ENCODE peak calls at places on chromosomes 7 and 10, in six cellular contexts. One of them, this sample, is unnamed.

GRCh38 chr10:35006836-35007235 is 83.3 kb downstream of the CUL2 start:
- DNase-seq in thoracic aorta: no peak
- DNase-seq in OCI-LY7: no peak
- DNase-seq in adrenal gland: no peak
- DNase-seq in lower lobe of right lung: no peak
- DNase-seq in transverse colon: no peak
- DNase-seq in this sample: no peak

GRCh38 chr7:45687185-45687560 is 113.0 kb downstream of the ADCY1 start:
- DNase-seq in thoracic aorta: no peak
- DNase-seq in OCI-LY7: no peak
- DNase-seq in adrenal gland: no peak
- DNase-seq in lower lobe of right lung: no peak
- DNase-seq in transverse colon: no peak
- DNase-seq in this sample: no peak

GRCh38 chr7:3650844-3651243 is 349.8 kb downstream of the SDK1 start:
- DNase-seq in thoracic aorta: no peak
- DNase-seq in OCI-LY7: no peak
- DNase-seq in adrenal gland: no peak
- DNase-seq in lower lobe of right lung: no peak
- DNase-seq in transverse colon: no peak
- DNase-seq in this sample: peak; percentile 38

GRCh38 chr10:98400482-98400881 is 14.5 kb downstream of the PYROXD2 start:
- DNase-seq in thoracic aorta: no peak
- DNase-seq in OCI-LY7: no peak
- DNase-seq in adrenal gland: no peak
- DNase-seq in lower lobe of right lung: no peak
- DNase-seq in transverse colon: no peak
- DNase-seq in this sample: no peak

GRCh38 chr7:3439333-3440030 is 138.4 kb downstream of the SDK1 start:
- DNase-seq in thoracic aorta: no peak
- DNase-seq in OCI-LY7: no peak
- DNase-seq in adrenal gland: no peak
- DNase-seq in lower lobe of right lung: no peak
- DNase-seq in transverse colon: no peak
- DNase-seq in this sample: peak; percentile 96

GRCh38 chr10:118958984-118959916 is 70.3 kb upstream of the NANOS1 start:
- DNase-seq in thoracic aorta: no peak
- DNase-seq in OCI-LY7: no peak
- DNase-seq in adrenal gland: peak; percentile 93
- DNase-seq in lower lobe of right lung: peak; percentile 66
- DNase-seq in transverse colon: peak; percentile 36
- DNase-seq in this sample: peak; percentile 69

GRCh38 chr10:3095373-3096139 is 28.2 kb downstream of the PFKP start:
- DNase-seq in thoracic aorta: peak; percentile 35
- DNase-seq in OCI-LY7: no peak
- DNase-seq in adrenal gland: peak; percentile 75
- DNase-seq in lower lobe of right lung: no peak
- DNase-seq in transverse colon: peak; percentile 35
- DNase-seq in this sample: peak; percentile 96

GRCh38 chr7:95546647-95547046 is 49.7 kb downstream of the PDK4 start:
- DNase-seq in thoracic aorta: no peak
- DNase-seq in OCI-LY7: no peak
- DNase-seq in adrenal gland: no peak
- DNase-seq in lower lobe of right lung: no peak
- DNase-seq in transverse colon: no peak
- DNase-seq in this sample: no peak

GRCh38 chr7:41977165-41977651 is 259.8 kb downstream of the GLI3 start:
- DNase-seq in thoracic aorta: no peak
- DNase-seq in OCI-LY7: peak; percentile 51
- DNase-seq in adrenal gland: no peak
- DNase-seq in lower lobe of right lung: no peak
- DNase-seq in transverse colon: no peak
- DNase-seq in this sample: no peak

GRCh38 chr10:96838529-96838928 is 6.4 kb downstream of the LCOR start:
- DNase-seq in thoracic aorta: no peak
- DNase-seq in OCI-LY7: no peak
- DNase-seq in adrenal gland: no peak
- DNase-seq in lower lobe of right lung: no peak
- DNase-seq in transverse colon: no peak
- DNase-seq in this sample: no peak

GRCh38 chr10:70335246-70335613 is 47.2 kb downstream of the LRRC20 start:
- DNase-seq in thoracic aorta: no peak
- DNase-seq in OCI-LY7: no peak
- DNase-seq in adrenal gland: no peak
- DNase-seq in lower lobe of right lung: no peak
- DNase-seq in transverse colon: no peak
- DNase-seq in this sample: no peak

GRCh38 chr7:48259463-48260280 is 88.4 kb downstream of the ABCA13 start:
- DNase-seq in thoracic aorta: no peak
- DNase-seq in OCI-LY7: no peak
- DNase-seq in adrenal gland: no peak
- DNase-seq in lower lobe of right lung: no peak
- DNase-seq in transverse colon: no peak
- DNase-seq in this sample: no peak

GRCh38 chr10:72353963-72354355 is 760 bp downstream of the DNAJB12 start:
- DNase-seq in thoracic aorta: no peak
- DNase-seq in OCI-LY7: no peak
- DNase-seq in adrenal gland: peak; percentile 55
- DNase-seq in lower lobe of right lung: no peak
- DNase-seq in transverse colon: no peak
- DNase-seq in this sample: no peak

GRCh38 chr7:152522551-152522950 is 86.7 kb upstream of the KMT2C start:
- DNase-seq in thoracic aorta: no peak
- DNase-seq in OCI-LY7: no peak
- DNase-seq in adrenal gland: peak; percentile 86
- DNase-seq in lower lobe of right lung: no peak
- DNase-seq in transverse colon: no peak
- DNase-seq in this sample: no peak

GRCh38 chr10:6056411-6057135 is 5.6 kb downstream of the IL2RA start:
- DNase-seq in thoracic aorta: no peak
- DNase-seq in OCI-LY7: no peak
- DNase-seq in adrenal gland: no peak
- DNase-seq in lower lobe of right lung: no peak
- DNase-seq in transverse colon: no peak
- DNase-seq in this sample: no peak

GRCh38 chr10:28952523-28952922 is 275.2 kb downstream of the BAMBI start:
- DNase-seq in thoracic aorta: no peak
- DNase-seq in OCI-LY7: no peak
- DNase-seq in adrenal gland: no peak
- DNase-seq in lower lobe of right lung: no peak
- DNase-seq in transverse colon: no peak
- DNase-seq in this sample: no peak

GRCh38 chr10:14660872-14661271 is 113.8 kb downstream of the FAM107B start:
- DNase-seq in thoracic aorta: no peak
- DNase-seq in OCI-LY7: peak; percentile 46
- DNase-seq in adrenal gland: no peak
- DNase-seq in lower lobe of right lung: no peak
- DNase-seq in transverse colon: no peak
- DNase-seq in this sample: no peak

GRCh38 chr7:157000047-157000726 is 10.3 kb downstream of the MNX1 start:
- DNase-seq in thoracic aorta: no peak
- DNase-seq in OCI-LY7: no peak
- DNase-seq in adrenal gland: no peak
- DNase-seq in lower lobe of right lung: no peak
- DNase-seq in transverse colon: peak; percentile 67
- DNase-seq in this sample: no peak
- H3K4me3 ChIP-seq in thoracic aorta: peak overlapping the region; percentile 71
- H3K4me3 ChIP-seq in OCI-LY7: no peak overlapping the region
- H3K4me3 ChIP-seq in adrenal gland: peak overlapping the region; percentile 23
- H3K4me3 ChIP-seq in lower lobe of right lung: peak overlapping the region; percentile 60
- H3K4me3 ChIP-seq in transverse colon: peak overlapping the region; percentile 68
- H3K4me3 ChIP-seq in this sample: no peak overlapping the region

GRCh38 chr10:47104786-47105385 is 193.7 kb downstream of the PTPN20 start:
- DNase-seq in thoracic aorta: no peak
- DNase-seq in OCI-LY7: no peak
- DNase-seq in adrenal gland: peak; percentile 20
- DNase-seq in lower lobe of right lung: peak; percentile 66
- DNase-seq in transverse colon: no peak
- DNase-seq in this sample: no peak
- TF ChIP-seq CTCF in thoracic aorta: no peak
- TF ChIP-seq CTCF in OCI-LY7: no peak
- TF ChIP-seq CTCF in adrenal gland: no peak
- TF ChIP-seq CTCF in lower lobe of right lung: no peak
- TF ChIP-seq CTCF in transverse colon: no peak
- TF ChIP-seq CTCF in this sample: no peak

GRCh38 chr10:102241037-102241443 is 272 bp downstream of the PITX3 start:
- DNase-seq in thoracic aorta: no peak
- DNase-seq in OCI-LY7: no peak
- DNase-seq in adrenal gland: no peak
- DNase-seq in lower lobe of right lung: no peak
- DNase-seq in transverse colon: no peak
- DNase-seq in this sample: no peak
- H3K4me3 ChIP-seq in thoracic aorta: peak overlapping the region; percentile 77
- H3K4me3 ChIP-seq in OCI-LY7: peak overlapping the region; percentile 44
- H3K4me3 ChIP-seq in adrenal gland: peak overlapping the region; percentile 24
- H3K4me3 ChIP-seq in lower lobe of right lung: peak overlapping the region; percentile 70
- H3K4me3 ChIP-seq in transverse colon: peak overlapping the region; percentile 63
- H3K4me3 ChIP-seq in this sample: peak overlapping the region; percentile 66

GRCh38 chr10:93288679-93289634 is 193.2 kb downstream of the MYOF start:
- DNase-seq in thoracic aorta: peak; percentile 35
- DNase-seq in OCI-LY7: peak; percentile 51
- DNase-seq in adrenal gland: peak; percentile 72
- DNase-seq in lower lobe of right lung: peak; percentile 71
- DNase-seq in transverse colon: peak; percentile 67
- DNase-seq in this sample: peak; percentile 91
- TF ChIP-seq CTCF in thoracic aorta: peak; percentile 82
- TF ChIP-seq CTCF in OCI-LY7: peak; percentile 85
- TF ChIP-seq CTCF in adrenal gland: peak; percentile 75
- TF ChIP-seq CTCF in lower lobe of right lung: peak; percentile 79
- TF ChIP-seq CTCF in transverse colon: peak; percentile 86
- TF ChIP-seq CTCF in this sample: peak; percentile 76

DNA sequence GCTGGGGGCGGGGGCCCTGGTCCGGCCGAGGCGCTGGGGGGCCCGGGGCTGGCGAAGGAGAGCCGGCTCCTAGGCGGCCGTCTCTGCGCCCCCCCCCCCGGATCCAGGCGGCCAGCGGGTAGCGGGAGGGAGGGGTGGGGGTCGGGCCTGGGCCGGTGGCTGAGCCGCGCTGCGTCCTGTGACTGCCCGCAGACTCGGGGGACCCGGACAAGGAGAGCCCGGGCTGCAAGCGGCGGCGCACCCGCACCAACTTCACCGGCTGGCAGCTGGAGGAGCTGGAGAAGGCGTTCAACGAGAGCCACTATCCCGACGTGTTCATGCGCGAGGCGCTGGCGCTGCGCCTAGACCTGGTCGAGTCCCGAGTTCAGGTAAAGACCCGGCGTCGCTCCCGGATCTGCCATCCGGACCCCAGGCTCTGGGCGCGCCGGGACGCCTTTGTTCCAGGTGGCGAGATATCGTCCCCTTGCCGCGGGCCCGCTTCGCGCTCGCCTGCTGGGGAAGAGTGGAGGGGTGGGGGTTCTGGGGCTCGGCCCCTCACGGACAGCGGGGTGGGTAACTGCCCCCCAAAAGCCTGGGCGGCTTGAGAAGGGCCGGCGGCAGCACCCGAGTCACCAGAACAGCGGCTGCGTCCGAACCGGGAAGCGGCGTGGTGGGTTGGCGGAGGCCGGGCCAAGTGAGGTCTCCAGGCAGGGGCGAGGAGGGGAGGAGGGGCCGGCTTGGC is 816 bp downstream of the UNCX start:
- DNase-seq in thoracic aorta: no peak
- DNase-seq in OCI-LY7: no peak
- DNase-seq in adrenal gland: no peak
- DNase-seq in lower lobe of right lung: no peak
- DNase-seq in transverse colon: no peak
- DNase-seq in this sample: no peak
- H3K4me3 ChIP-seq in thoracic aorta: no peak overlapping the region
- H3K4me3 ChIP-seq in OCI-LY7: no peak overlapping the region
- H3K4me3 ChIP-seq in adrenal gland: no peak overlapping the region
- H3K4me3 ChIP-seq in lower lobe of right lung: no peak overlapping the region
- H3K4me3 ChIP-seq in transverse colon: no peak overlapping the region
- H3K4me3 ChIP-seq in this sample: no peak overlapping the region

GRCh38 chr10:1097436-1097835 is 41.3 kb downstream of the WDR37 start:
- DNase-seq in thoracic aorta: no peak
- DNase-seq in OCI-LY7: no peak
- DNase-seq in adrenal gland: no peak
- DNase-seq in lower lobe of right lung: no peak
- DNase-seq in transverse colon: no peak
- DNase-seq in this sample: no peak

GRCh38 chr10:1095498-1095897 is 39.3 kb downstream of the WDR37 start:
- DNase-seq in thoracic aorta: no peak
- DNase-seq in OCI-LY7: no peak
- DNase-seq in adrenal gland: no peak
- DNase-seq in lower lobe of right lung: no peak
- DNase-seq in transverse colon: no peak
- DNase-seq in this sample: no peak

GRCh38 chr10:1093696-1094095 is 37.5 kb downstream of the WDR37 start:
- DNase-seq in thoracic aorta: no peak
- DNase-seq in OCI-LY7: no peak
- DNase-seq in adrenal gland: no peak
- DNase-seq in lower lobe of right lung: no peak
- DNase-seq in transverse colon: no peak
- DNase-seq in this sample: no peak

GRCh38 chr10:1094112-1095057 is 38.2 kb downstream of the WDR37 start:
- DNase-seq in thoracic aorta: no peak
- DNase-seq in OCI-LY7: no peak
- DNase-seq in adrenal gland: no peak
- DNase-seq in lower lobe of right lung: no peak
- DNase-seq in transverse colon: no peak
- DNase-seq in this sample: no peak

DNA sequence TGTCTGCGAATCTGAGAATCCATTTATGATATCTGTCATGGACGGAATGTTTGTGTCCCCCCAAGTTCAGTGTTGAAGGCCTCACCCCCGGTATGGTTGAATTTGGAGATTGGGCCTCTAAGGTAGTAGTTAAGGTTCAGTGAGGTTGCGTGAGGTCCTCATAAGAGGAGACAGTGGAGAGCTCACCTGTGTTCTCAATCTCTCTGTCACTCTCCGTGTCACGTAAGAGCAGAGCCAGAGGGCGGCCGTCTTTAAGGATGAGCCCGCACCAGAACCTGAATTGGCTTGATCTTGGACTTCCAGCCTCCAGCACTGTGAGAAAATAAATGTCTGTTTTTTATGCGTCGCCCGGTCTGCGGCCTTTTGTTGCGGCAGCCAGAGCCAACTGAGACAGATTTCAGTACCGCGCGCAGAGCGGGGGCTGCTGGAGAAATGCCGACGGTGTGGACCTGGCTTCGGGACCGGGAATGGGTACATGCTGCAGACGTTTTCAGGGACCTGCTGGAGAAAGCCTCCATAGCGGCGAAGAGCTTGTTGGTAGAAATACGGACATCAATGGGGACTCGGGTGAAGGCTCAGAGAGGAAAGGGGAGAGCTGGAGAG is 40.2 kb downstream of the WDR37 start:
- DNase-seq in thoracic aorta: no peak
- DNase-seq in OCI-LY7: no peak
- DNase-seq in adrenal gland: no peak
- DNase-seq in lower lobe of right lung: no peak
- DNase-seq in transverse colon: no peak
- DNase-seq in this sample: no peak
- TF ChIP-seq CTCF in thoracic aorta: no peak
- TF ChIP-seq CTCF in OCI-LY7: no peak
- TF ChIP-seq CTCF in adrenal gland: no peak
- TF ChIP-seq CTCF in lower lobe of right lung: no peak
- TF ChIP-seq CTCF in transverse colon: no peak
- TF ChIP-seq CTCF in this sample: no peak

This sample was measured in retinal pigment epithelial cell.